ENCODE peak calls at places on chromosomes 6 and 20, in five cellular contexts. Y is IMR-90, W is H9, G is H1, B is mesenchymal stem cell. J is an unnamed sample.
A peak's percentile ranks its signal among the peaks of the same experiment; 100 is the strongest.

GRCh38 chr20:14401479-14402138 is 64.2 kb upstream of the FLRT3 start:
- DNase-seq in W (no peak), B (no peak), Y (no peak), G (no peak), J (peak; percentile 23)

GRCh38 chr6:75267461-75267860 is 17.1 kb downstream of the TMEM30A start:
- DNase-seq in Y (no peak), B (no peak), G (no peak), W (no peak), J (no peak)

GRCh38 chr6:49582529-49582928 is 32.1 kb downstream of the C6orf141 start:
- DNase-seq in W (no peak), Y (no peak), G (no peak), B (peak; percentile 17), J (no peak)

GRCh38 chr20:44734938-44735337 is 10.7 kb upstream of the KCNK15 start:
- DNase-seq in B (peak; percentile 64), G (no peak), Y (peak; percentile 65), W (no peak), J (no peak)

GRCh38 chr6:143427109-143427817 is 23.2 kb downstream of the ADAT2 start:
- DNase-seq in W (peak; percentile 81), B (peak; percentile 83), G (peak; percentile 49), Y (peak; percentile 86), J (peak; percentile 54)

GRCh38 chr6:148345176-148345575 is 2.5 kb downstream of the SASH1 start:
- DNase-seq in G (no peak), Y (no peak), B (peak; percentile 19), W (no peak), J (no peak)

GRCh38 chr6:41687501-41688175 is 47.8 kb downstream of the TFEB start:
- DNase-seq in B (no peak), Y (no peak), G (peak; percentile 62), W (peak; percentile 94), J (no peak)

GRCh38 chr6:24666097-24666615 is 543 bp downstream of the TDP2 start:
- DNase-seq in W (no peak), G (no peak), Y (peak; percentile 35), B (peak; percentile 54), J (peak; percentile 24)

GRCh38 chr6:161218222-161218621 is 55.6 kb downstream of the AGPAT4 start:
- DNase-seq in Y (no peak), G (no peak), B (no peak), W (no peak), J (no peak)

GRCh38 chr6:43724914-43725642 is 37.5 kb upstream of the MRPS18A start:
- DNase-seq in W (no peak), G (no peak), Y (peak; percentile 95), B (peak; percentile 85), J (no peak)

GRCh38 chr6:118896339-118897136 is 2.6 kb downstream of the ASF1A start:
- DNase-seq in Y (peak; percentile 69), B (peak; percentile 73), G (no peak), W (no peak), J (no peak)
- H2BK15ac ChIP-seq in Y (no peak overlapping the region), B (no peak overlapping the region), G (no peak overlapping the region), W (no peak overlapping the region), J (no peak overlapping the region)

DNA sequence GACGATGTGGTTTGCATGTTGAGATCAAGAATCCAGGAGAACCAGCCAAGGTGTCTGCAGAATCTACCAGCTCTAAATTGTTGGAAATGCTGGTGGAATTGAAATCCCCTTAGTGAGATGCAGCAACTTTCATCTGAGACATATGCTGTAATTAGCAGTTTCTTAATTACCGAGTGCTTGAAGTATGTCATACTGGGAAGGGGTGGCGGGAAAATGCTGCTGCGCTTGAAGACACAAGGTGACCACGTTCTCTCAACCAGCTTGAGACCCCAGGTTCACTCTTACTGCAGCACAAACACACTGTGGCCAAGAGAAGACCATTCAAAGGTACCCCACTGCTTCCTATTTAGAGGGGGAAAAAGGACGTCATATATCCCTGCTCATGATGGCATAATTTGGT is 59.0 kb downstream of the PFDN4 start:
- DNase-seq in W (no peak), B (no peak), G (no peak), Y (no peak), J (no peak)
- H2BK120ac ChIP-seq in W (no peak overlapping the region), B (no peak overlapping the region), G (no peak overlapping the region), Y (no peak overlapping the region), J (no peak overlapping the region)

DNA sequence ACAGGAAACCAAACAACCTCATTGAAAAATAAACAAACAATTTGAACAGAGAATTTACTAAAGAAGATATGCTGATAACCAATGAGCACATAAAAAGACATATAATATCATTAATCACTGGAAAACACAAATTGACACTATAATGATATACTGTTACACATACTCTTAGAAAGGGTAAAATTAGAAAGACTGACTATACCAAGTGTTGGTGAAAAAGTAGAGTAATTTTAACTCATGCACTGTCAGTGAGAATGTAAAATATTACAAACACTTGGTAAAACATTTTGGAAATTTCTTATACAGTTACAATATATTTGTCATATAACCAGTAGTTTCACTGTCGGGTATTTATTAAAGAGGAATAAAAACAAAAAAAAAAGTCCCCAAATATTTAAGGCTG is 1139.2 kb upstream of the GJE1 start:
- DNase-seq in G (no peak), W (no peak), B (no peak), Y (no peak), J (no peak)
- H4K91ac ChIP-seq in G (no peak overlapping the region), W (no peak overlapping the region), B (no peak overlapping the region), Y (no peak overlapping the region), J (no peak overlapping the region)

DNA sequence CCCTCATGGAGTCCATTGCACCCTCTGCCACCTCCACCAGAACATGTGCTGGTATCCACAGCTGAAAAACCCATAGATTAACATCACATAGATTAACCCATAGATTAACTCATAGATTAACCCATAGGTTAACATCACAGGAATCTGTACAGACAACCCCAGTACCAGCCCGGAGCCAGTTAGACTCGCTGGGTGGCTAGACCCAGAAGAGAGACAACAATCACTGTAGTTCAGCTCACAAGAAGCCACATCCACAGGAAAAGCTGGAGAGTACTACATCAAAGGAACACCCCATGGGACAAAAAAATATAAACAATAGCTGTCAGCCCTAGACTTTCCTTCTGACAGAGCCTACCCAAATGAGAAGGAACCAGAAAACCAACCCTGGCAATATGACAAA is 25.1 kb downstream of the SERPINB9 start:
- DNase-seq in Y (no peak), W (no peak), G (no peak), B (no peak), J (no peak)
- H2BK15ac ChIP-seq in Y (no peak overlapping the region), W (no peak overlapping the region), G (no peak overlapping the region), B (peak overlapping the region; percentile 78), J (no peak overlapping the region)

J was measured in neuronal stem cell.